ENCODE peak calls at places on chromosomes 5 and 9, in ten cellular contexts. One of them, this sample, is unnamed.
A peak's percentile ranks its signal among the peaks of the same experiment; 100 is the strongest.

GRCh38 chr9:78521680-78522079 is 224.8 kb downstream of the PSAT1 start:
- DNase-seq in NCI-H510A treated with DMSO at 0.1 percent for 48 hours: no peak
- DNase-seq in neural progenitor cell: no peak
- DNase-seq in choroid plexus epithelial cell: no peak
- DNase-seq in T47D: no peak
- DNase-seq in DMS153: no peak
- DNase-seq in epithelial cell of esophagus: no peak
- DNase-seq in nucleus accumbens: no peak
- DNase-seq in memory B cell: no peak
- DNase-seq in right cardiac atrium: no peak
- DNase-seq in this sample: no peak

GRCh38 chr5:1504617-1505016 is 19.1 kb downstream of the LPCAT1 start:
- DNase-seq in T47D: no peak
- DNase-seq in right cardiac atrium: no peak
- DNase-seq in nucleus accumbens: no peak
- DNase-seq in DMS153: no peak
- DNase-seq in neural progenitor cell: no peak
- DNase-seq in NCI-H510A treated with DMSO at 0.1 percent for 48 hours: no peak
- DNase-seq in choroid plexus epithelial cell: no peak
- DNase-seq in memory B cell: no peak
- DNase-seq in epithelial cell of esophagus: no peak
- DNase-seq in this sample: no peak

GRCh38 chr5:135245521-135246499 is 153.2 kb downstream of the MACROH2A1 start:
- DNase-seq in DMS153: no peak
- DNase-seq in memory B cell: no peak
- DNase-seq in nucleus accumbens: no peak
- DNase-seq in choroid plexus epithelial cell: peak; percentile 42
- DNase-seq in NCI-H510A treated with DMSO at 0.1 percent for 48 hours: no peak
- DNase-seq in T47D: no peak
- DNase-seq in right cardiac atrium: no peak
- DNase-seq in epithelial cell of esophagus: peak; percentile 86
- DNase-seq in neural progenitor cell: no peak
- DNase-seq in this sample: no peak

GRCh38 chr9:131346559-131346958 is 47.3 kb upstream of the PRRC2B start:
- DNase-seq in choroid plexus epithelial cell: no peak
- DNase-seq in neural progenitor cell: no peak
- DNase-seq in DMS153: no peak
- DNase-seq in right cardiac atrium: no peak
- DNase-seq in memory B cell: no peak
- DNase-seq in epithelial cell of esophagus: no peak
- DNase-seq in nucleus accumbens: no peak
- DNase-seq in NCI-H510A treated with DMSO at 0.1 percent for 48 hours: no peak
- DNase-seq in T47D: no peak
- DNase-seq in this sample: no peak

GRCh38 chr5:112253478-112254250 is 165.4 kb downstream of the EPB41L4A start:
- DNase-seq in epithelial cell of esophagus: peak; percentile 79
- DNase-seq in neural progenitor cell: no peak
- DNase-seq in T47D: no peak
- DNase-seq in nucleus accumbens: no peak
- DNase-seq in NCI-H510A treated with DMSO at 0.1 percent for 48 hours: no peak
- DNase-seq in right cardiac atrium: no peak
- DNase-seq in DMS153: no peak
- DNase-seq in choroid plexus epithelial cell: peak; percentile 41
- DNase-seq in memory B cell: no peak
- DNase-seq in this sample: no peak

GRCh38 chr9:92715488-92716231 is 45.7 kb upstream of the IPPK start:
- DNase-seq in memory B cell: no peak
- DNase-seq in DMS153: no peak
- DNase-seq in epithelial cell of esophagus: peak; percentile 97
- DNase-seq in choroid plexus epithelial cell: no peak
- DNase-seq in right cardiac atrium: peak; percentile 74
- DNase-seq in NCI-H510A treated with DMSO at 0.1 percent for 48 hours: no peak
- DNase-seq in T47D: no peak
- DNase-seq in neural progenitor cell: no peak
- DNase-seq in nucleus accumbens: no peak
- DNase-seq in this sample: no peak

GRCh38 chr9:73996844-73997243 is 500.3 kb upstream of the RORB start:
- DNase-seq in epithelial cell of esophagus: peak; percentile 79
- DNase-seq in nucleus accumbens: no peak
- DNase-seq in NCI-H510A treated with DMSO at 0.1 percent for 48 hours: no peak
- DNase-seq in T47D: peak; percentile 58
- DNase-seq in memory B cell: no peak
- DNase-seq in choroid plexus epithelial cell: no peak
- DNase-seq in DMS153: no peak
- DNase-seq in neural progenitor cell: no peak
- DNase-seq in right cardiac atrium: no peak
- DNase-seq in this sample: no peak

GRCh38 chr5:181261320-181262085 is 560 bp upstream of the TRIM52 start:
- DNase-seq in memory B cell: peak; percentile 70
- DNase-seq in epithelial cell of esophagus: peak; percentile 63
- DNase-seq in neural progenitor cell: peak; percentile 81
- DNase-seq in DMS153: no peak
- DNase-seq in right cardiac atrium: peak; percentile 89
- DNase-seq in NCI-H510A treated with DMSO at 0.1 percent for 48 hours: no peak
- DNase-seq in choroid plexus epithelial cell: peak; percentile 72
- DNase-seq in nucleus accumbens: no peak
- DNase-seq in T47D: peak; percentile 79
- DNase-seq in this sample: no peak

GRCh38 chr5:170538096-170538465 is 34.3 kb downstream of the KCNIP1 start:
- DNase-seq in right cardiac atrium: no peak
- DNase-seq in choroid plexus epithelial cell: no peak
- DNase-seq in NCI-H510A treated with DMSO at 0.1 percent for 48 hours: no peak
- DNase-seq in epithelial cell of esophagus: no peak
- DNase-seq in T47D: no peak
- DNase-seq in memory B cell: no peak
- DNase-seq in nucleus accumbens: no peak
- DNase-seq in DMS153: no peak
- DNase-seq in neural progenitor cell: no peak
- DNase-seq in this sample: no peak

GRCh38 chr5:55649963-55650362 is 62.2 kb downstream of the SLC38A9 start:
- DNase-seq in choroid plexus epithelial cell: no peak
- DNase-seq in memory B cell: no peak
- DNase-seq in NCI-H510A treated with DMSO at 0.1 percent for 48 hours: no peak
- DNase-seq in right cardiac atrium: no peak
- DNase-seq in neural progenitor cell: no peak
- DNase-seq in DMS153: no peak
- DNase-seq in nucleus accumbens: no peak
- DNase-seq in epithelial cell of esophagus: no peak
- DNase-seq in T47D: no peak
- DNase-seq in this sample: no peak

GRCh38 chr9:128621730-128622455 is 34.8 kb downstream of the DYNC2I2 start:
- DNase-seq in DMS153: no peak
- DNase-seq in T47D: no peak
- DNase-seq in choroid plexus epithelial cell: no peak
- DNase-seq in memory B cell: no peak
- DNase-seq in epithelial cell of esophagus: peak; percentile 59
- DNase-seq in neural progenitor cell: no peak
- DNase-seq in right cardiac atrium: peak; percentile 3
- DNase-seq in nucleus accumbens: no peak
- DNase-seq in NCI-H510A treated with DMSO at 0.1 percent for 48 hours: no peak
- DNase-seq in this sample: no peak

GRCh38 chr5:141641634-141642278 is 5.0 kb downstream of the RELL2 start:
- DNase-seq in memory B cell: no peak
- DNase-seq in T47D: peak; percentile 69
- DNase-seq in epithelial cell of esophagus: peak; percentile 81
- DNase-seq in neural progenitor cell: no peak
- DNase-seq in choroid plexus epithelial cell: peak; percentile 85
- DNase-seq in right cardiac atrium: no peak
- DNase-seq in NCI-H510A treated with DMSO at 0.1 percent for 48 hours: no peak
- DNase-seq in nucleus accumbens: no peak
- DNase-seq in DMS153: no peak
- DNase-seq in this sample: no peak

GRCh38 chr5:179300834-179301233 is 44.4 kb downstream of the ADAMTS2 start:
- DNase-seq in neural progenitor cell: no peak
- DNase-seq in epithelial cell of esophagus: no peak
- DNase-seq in NCI-H510A treated with DMSO at 0.1 percent for 48 hours: no peak
- DNase-seq in right cardiac atrium: peak; percentile 90
- DNase-seq in DMS153: no peak
- DNase-seq in memory B cell: no peak
- DNase-seq in T47D: no peak
- DNase-seq in nucleus accumbens: no peak
- DNase-seq in choroid plexus epithelial cell: no peak
- DNase-seq in this sample: no peak

GRCh38 chr5:143094087-143094511 is 309.4 kb downstream of the NR3C1 start:
- DNase-seq in right cardiac atrium: no peak
- DNase-seq in neural progenitor cell: peak; percentile 92
- DNase-seq in epithelial cell of esophagus: peak; percentile 56
- DNase-seq in choroid plexus epithelial cell: peak; percentile 9
- DNase-seq in DMS153: no peak
- DNase-seq in nucleus accumbens: no peak
- DNase-seq in T47D: no peak
- DNase-seq in NCI-H510A treated with DMSO at 0.1 percent for 48 hours: no peak
- DNase-seq in memory B cell: no peak
- DNase-seq in this sample: no peak

GRCh38 chr5:122014232-122014940 is 52.6 kb downstream of the SRFBP1 start:
- DNase-seq in right cardiac atrium: no peak
- DNase-seq in NCI-H510A treated with DMSO at 0.1 percent for 48 hours: no peak
- DNase-seq in epithelial cell of esophagus: no peak
- DNase-seq in nucleus accumbens: no peak
- DNase-seq in memory B cell: no peak
- DNase-seq in DMS153: no peak
- DNase-seq in neural progenitor cell: no peak
- DNase-seq in choroid plexus epithelial cell: no peak
- DNase-seq in T47D: no peak
- DNase-seq in this sample: no peak

GRCh38 chr9:122394265-122395242 is 23.7 kb downstream of the PTGS1 start:
- DNase-seq in memory B cell: no peak
- DNase-seq in epithelial cell of esophagus: peak; percentile 79
- DNase-seq in choroid plexus epithelial cell: peak; percentile 46
- DNase-seq in T47D: no peak
- DNase-seq in nucleus accumbens: no peak
- DNase-seq in NCI-H510A treated with DMSO at 0.1 percent for 48 hours: no peak
- DNase-seq in DMS153: no peak
- DNase-seq in neural progenitor cell: no peak
- DNase-seq in right cardiac atrium: peak; percentile 49
- DNase-seq in this sample: no peak

GRCh38 chr5:98771389-98772109 is 1.9 kb upstream of the RGMB start:
- DNase-seq in right cardiac atrium: no peak
- DNase-seq in NCI-H510A treated with DMSO at 0.1 percent for 48 hours: peak; percentile 89
- DNase-seq in DMS153: peak; percentile 49
- DNase-seq in neural progenitor cell: peak; percentile 87
- DNase-seq in nucleus accumbens: peak; percentile 36
- DNase-seq in choroid plexus epithelial cell: peak; percentile 96
- DNase-seq in memory B cell: peak; percentile 72
- DNase-seq in epithelial cell of esophagus: peak; percentile 91
- DNase-seq in T47D: peak; percentile 93
- DNase-seq in this sample: peak; percentile 61

This sample was measured in NCI-H1105.